ENCODE peak calls at places on chromosome 12, in nine cellular contexts. One of them, this sample, is unnamed.

GRCh38 chr12:101935769-101936741 is 58.7 kb downstream of the DRAM1 start:
- DNase-seq in heart left ventricle: peak; percentile 66
- DNase-seq in thoracic aorta: no peak
- DNase-seq in adrenal gland: peak; percentile 37
- DNase-seq in testis: peak; percentile 67
- DNase-seq in tibial artery: peak; percentile 78
- DNase-seq in esophagus muscularis mucosa: no peak
- DNase-seq in mammary epithelial cell: peak; percentile 96
- DNase-seq in left ventricle myocardium inferior: peak; percentile 65
- DNase-seq in this sample: no peak

GRCh38 chr12:116303929-116304328 is 26.4 kb upstream of the MED13L start:
- DNase-seq in heart left ventricle: no peak
- DNase-seq in thoracic aorta: no peak
- DNase-seq in adrenal gland: no peak
- DNase-seq in testis: no peak
- DNase-seq in tibial artery: no peak
- DNase-seq in esophagus muscularis mucosa: no peak
- DNase-seq in mammary epithelial cell: no peak
- DNase-seq in left ventricle myocardium inferior: no peak
- DNase-seq in this sample: no peak

GRCh38 chr12:11798856-11799530 is 149.5 kb downstream of the ETV6 start:
- DNase-seq in heart left ventricle: no peak
- DNase-seq in thoracic aorta: no peak
- DNase-seq in adrenal gland: no peak
- DNase-seq in testis: no peak
- DNase-seq in tibial artery: no peak
- DNase-seq in esophagus muscularis mucosa: no peak
- DNase-seq in mammary epithelial cell: peak; percentile 92
- DNase-seq in left ventricle myocardium inferior: no peak
- DNase-seq in this sample: no peak

GRCh38 chr12:32457251-32458025 is 58.1 kb downstream of the FGD4 start:
- DNase-seq in heart left ventricle: no peak
- DNase-seq in thoracic aorta: no peak
- DNase-seq in adrenal gland: no peak
- DNase-seq in testis: no peak
- DNase-seq in tibial artery: no peak
- DNase-seq in esophagus muscularis mucosa: no peak
- DNase-seq in mammary epithelial cell: no peak
- DNase-seq in left ventricle myocardium inferior: no peak
- DNase-seq in this sample: no peak

GRCh38 chr12:75933136-75933535 is 98.4 kb downstream of the PHLDA1 start:
- DNase-seq in heart left ventricle: no peak
- DNase-seq in thoracic aorta: no peak
- DNase-seq in adrenal gland: no peak
- DNase-seq in testis: no peak
- DNase-seq in tibial artery: no peak
- DNase-seq in esophagus muscularis mucosa: peak; percentile 14
- DNase-seq in mammary epithelial cell: peak; percentile 81
- DNase-seq in left ventricle myocardium inferior: no peak
- DNase-seq in this sample: no peak

GRCh38 chr12:28933864-28934527 is 215.1 kb upstream of the FAR2 start:
- DNase-seq in heart left ventricle: no peak
- DNase-seq in thoracic aorta: no peak
- DNase-seq in adrenal gland: no peak
- DNase-seq in testis: no peak
- DNase-seq in tibial artery: no peak
- DNase-seq in esophagus muscularis mucosa: no peak
- DNase-seq in mammary epithelial cell: peak; percentile 40
- DNase-seq in left ventricle myocardium inferior: no peak
- DNase-seq in this sample: no peak

GRCh38 chr12:81992461-81992860 is 233.3 kb upstream of the PPFIA2 start:
- DNase-seq in heart left ventricle: no peak
- DNase-seq in thoracic aorta: no peak
- DNase-seq in adrenal gland: no peak
- DNase-seq in testis: peak; percentile 17
- DNase-seq in tibial artery: no peak
- DNase-seq in esophagus muscularis mucosa: no peak
- DNase-seq in mammary epithelial cell: no peak
- DNase-seq in left ventricle myocardium inferior: no peak
- DNase-seq in this sample: no peak

GRCh38 chr12:82359115-82359478 is 768 bp downstream of the METTL25 start:
- DNase-seq in heart left ventricle: peak; percentile 57
- DNase-seq in thoracic aorta: no peak
- DNase-seq in adrenal gland: no peak
- DNase-seq in testis: no peak
- DNase-seq in tibial artery: no peak
- DNase-seq in esophagus muscularis mucosa: no peak
- DNase-seq in mammary epithelial cell: no peak
- DNase-seq in left ventricle myocardium inferior: no peak
- DNase-seq in this sample: no peak

GRCh38 chr12:57719777-57720605 is 18.6 kb downstream of the AGAP2 start:
- DNase-seq in heart left ventricle: no peak
- DNase-seq in thoracic aorta: no peak
- DNase-seq in adrenal gland: no peak
- DNase-seq in testis: no peak
- DNase-seq in tibial artery: no peak
- DNase-seq in esophagus muscularis mucosa: peak; percentile 75
- DNase-seq in mammary epithelial cell: no peak
- DNase-seq in left ventricle myocardium inferior: no peak
- DNase-seq in this sample: no peak

GRCh38 chr12:26612203-26612602 is 220.8 kb downstream of the ITPR2 start:
- DNase-seq in heart left ventricle: no peak
- DNase-seq in thoracic aorta: no peak
- DNase-seq in adrenal gland: no peak
- DNase-seq in testis: no peak
- DNase-seq in tibial artery: no peak
- DNase-seq in esophagus muscularis mucosa: no peak
- DNase-seq in mammary epithelial cell: no peak
- DNase-seq in left ventricle myocardium inferior: no peak
- DNase-seq in this sample: no peak

GRCh38 chr12:468671-469389 is 9.1 kb downstream of the B4GALNT3 start:
- DNase-seq in heart left ventricle: no peak
- DNase-seq in thoracic aorta: no peak
- DNase-seq in adrenal gland: peak; percentile 57
- DNase-seq in testis: no peak
- DNase-seq in tibial artery: no peak
- DNase-seq in esophagus muscularis mucosa: no peak
- DNase-seq in mammary epithelial cell: no peak
- DNase-seq in left ventricle myocardium inferior: no peak
- DNase-seq in this sample: no peak

GRCh38 chr12:50790081-50790480 is 26.2 kb downstream of the ATF1 start:
- DNase-seq in heart left ventricle: no peak
- DNase-seq in thoracic aorta: no peak
- DNase-seq in adrenal gland: no peak
- DNase-seq in testis: no peak
- DNase-seq in tibial artery: no peak
- DNase-seq in esophagus muscularis mucosa: no peak
- DNase-seq in mammary epithelial cell: no peak
- DNase-seq in left ventricle myocardium inferior: no peak
- DNase-seq in this sample: no peak

GRCh38 chr12:43292699-43293098 is 259.3 kb downstream of the ADAMTS20 start:
- DNase-seq in heart left ventricle: no peak
- DNase-seq in thoracic aorta: no peak
- DNase-seq in adrenal gland: no peak
- DNase-seq in testis: no peak
- DNase-seq in tibial artery: no peak
- DNase-seq in esophagus muscularis mucosa: no peak
- DNase-seq in mammary epithelial cell: peak; percentile 50
- DNase-seq in left ventricle myocardium inferior: no peak
- DNase-seq in this sample: no peak

GRCh38 chr12:12432373-12432772 is 75.5 kb downstream of the BORCS5 start:
- DNase-seq in heart left ventricle: no peak
- DNase-seq in thoracic aorta: no peak
- DNase-seq in adrenal gland: no peak
- DNase-seq in testis: no peak
- DNase-seq in tibial artery: no peak
- DNase-seq in esophagus muscularis mucosa: no peak
- DNase-seq in mammary epithelial cell: peak; percentile 68
- DNase-seq in left ventricle myocardium inferior: no peak
- DNase-seq in this sample: no peak

GRCh38 chr12:63521706-63522105 is 146.6 kb downstream of the DPY19L2 start:
- DNase-seq in heart left ventricle: no peak
- DNase-seq in thoracic aorta: no peak
- DNase-seq in adrenal gland: no peak
- DNase-seq in testis: no peak
- DNase-seq in tibial artery: no peak
- DNase-seq in esophagus muscularis mucosa: no peak
- DNase-seq in mammary epithelial cell: no peak
- DNase-seq in left ventricle myocardium inferior: no peak
- DNase-seq in this sample: no peak

GRCh38 chr12:92105676-92106075 is 40.0 kb downstream of the BTG1 start:
- DNase-seq in heart left ventricle: no peak
- DNase-seq in thoracic aorta: no peak
- DNase-seq in adrenal gland: no peak
- DNase-seq in testis: no peak
- DNase-seq in tibial artery: no peak
- DNase-seq in esophagus muscularis mucosa: no peak
- DNase-seq in mammary epithelial cell: no peak
- DNase-seq in left ventricle myocardium inferior: no peak
- DNase-seq in this sample: no peak

GRCh38 chr12:92105110-92105509 is 40.5 kb downstream of the BTG1 start:
- DNase-seq in heart left ventricle: no peak
- DNase-seq in thoracic aorta: no peak
- DNase-seq in adrenal gland: no peak
- DNase-seq in testis: no peak
- DNase-seq in tibial artery: no peak
- DNase-seq in esophagus muscularis mucosa: no peak
- DNase-seq in mammary epithelial cell: peak; percentile 38
- DNase-seq in left ventricle myocardium inferior: no peak
- DNase-seq in this sample: no peak

GRCh38 chr12:92108651-92109050 is 37.0 kb downstream of the BTG1 start:
- DNase-seq in heart left ventricle: no peak
- DNase-seq in thoracic aorta: no peak
- DNase-seq in adrenal gland: no peak
- DNase-seq in testis: no peak
- DNase-seq in tibial artery: no peak
- DNase-seq in esophagus muscularis mucosa: no peak
- DNase-seq in mammary epithelial cell: no peak
- DNase-seq in left ventricle myocardium inferior: no peak
- DNase-seq in this sample: no peak

GRCh38 chr12:92107621-92108131 is 38.0 kb downstream of the BTG1 start:
- DNase-seq in heart left ventricle: no peak
- DNase-seq in thoracic aorta: no peak
- DNase-seq in adrenal gland: no peak
- DNase-seq in testis: no peak
- DNase-seq in tibial artery: no peak
- DNase-seq in esophagus muscularis mucosa: no peak
- DNase-seq in mammary epithelial cell: no peak
- DNase-seq in left ventricle myocardium inferior: no peak
- DNase-seq in this sample: no peak

GRCh38 chr12:92107094-92107493 is 38.6 kb downstream of the BTG1 start:
- DNase-seq in heart left ventricle: no peak
- DNase-seq in thoracic aorta: no peak
- DNase-seq in adrenal gland: no peak
- DNase-seq in testis: no peak
- DNase-seq in tibial artery: no peak
- DNase-seq in esophagus muscularis mucosa: no peak
- DNase-seq in mammary epithelial cell: no peak
- DNase-seq in left ventricle myocardium inferior: no peak
- DNase-seq in this sample: no peak
- H3K27ac ChIP-seq in heart left ventricle: no peak overlapping the region
- H3K27ac ChIP-seq in thoracic aorta: no peak overlapping the region
- H3K27ac ChIP-seq in adrenal gland: no peak overlapping the region
- H3K27ac ChIP-seq in testis: no peak overlapping the region
- H3K27ac ChIP-seq in tibial artery: no peak overlapping the region
- H3K27ac ChIP-seq in esophagus muscularis mucosa: no peak overlapping the region
- H3K27ac ChIP-seq in mammary epithelial cell: no peak overlapping the region
- H3K27ac ChIP-seq in left ventricle myocardium inferior: no peak overlapping the region
- H3K27ac ChIP-seq in this sample: no peak overlapping the region

GRCh38 chr12:47824629-47825028 is 4.9 kb upstream of the HDAC7 start:
- DNase-seq in heart left ventricle: no peak
- DNase-seq in thoracic aorta: no peak
- DNase-seq in adrenal gland: no peak
- DNase-seq in testis: no peak
- DNase-seq in tibial artery: no peak
- DNase-seq in esophagus muscularis mucosa: no peak
- DNase-seq in mammary epithelial cell: no peak
- DNase-seq in left ventricle myocardium inferior: no peak
- DNase-seq in this sample: no peak
- H3K4me1 ChIP-seq in heart left ventricle: peaks cover 63% of the 10 kb centered on the region
- H3K4me1 ChIP-seq in thoracic aorta: peaks cover 71% of the 10 kb centered on the region
- H3K4me1 ChIP-seq in adrenal gland: peaks cover 70% of the 10 kb centered on the region
- H3K4me1 ChIP-seq in testis: peaks cover 57% of the 10 kb centered on the region
- H3K4me1 ChIP-seq in tibial artery: peaks cover 15% of the 10 kb centered on the region
- H3K4me1 ChIP-seq in esophagus muscularis mucosa: peaks cover 90% of the 10 kb centered on the region
- H3K4me1 ChIP-seq in mammary epithelial cell: peaks cover 54% of the 10 kb centered on the region
- H3K4me1 ChIP-seq in left ventricle myocardium inferior: peaks cover 97% of the 10 kb centered on the region
- H3K4me1 ChIP-seq in this sample: peaks cover 93% of the 10 kb centered on the region

GRCh38 chr12:132356686-132357622 is 27.6 kb upstream of the GALNT9 start:
- DNase-seq in heart left ventricle: peak; percentile 66
- DNase-seq in thoracic aorta: no peak
- DNase-seq in adrenal gland: no peak
- DNase-seq in testis: peak; percentile 50
- DNase-seq in tibial artery: no peak
- DNase-seq in esophagus muscularis mucosa: no peak
- DNase-seq in mammary epithelial cell: peak; percentile 29
- DNase-seq in left ventricle myocardium inferior: peak; percentile 30
- DNase-seq in this sample: peak; percentile 61
- H3K9me3 ChIP-seq in heart left ventricle: no peaks in the 10 kb centered on the region
- H3K9me3 ChIP-seq in thoracic aorta: no peaks in the 10 kb centered on the region
- H3K9me3 ChIP-seq in adrenal gland: no peaks in the 10 kb centered on the region
- H3K9me3 ChIP-seq in testis: no peaks in the 10 kb centered on the region
- H3K9me3 ChIP-seq in tibial artery: no peaks in the 10 kb centered on the region
- H3K9me3 ChIP-seq in esophagus muscularis mucosa: no peaks in the 10 kb centered on the region
- H3K9me3 ChIP-seq in mammary epithelial cell: peaks cover 33% of the 10 kb centered on the region
- H3K9me3 ChIP-seq in left ventricle myocardium inferior: peaks cover 6% of the 10 kb centered on the region
- H3K9me3 ChIP-seq in this sample: no peaks in the 10 kb centered on the region

GRCh38 chr12:109461049-109461845 is 15.9 kb downstream of the KCTD10 start:
- DNase-seq in heart left ventricle: no peak
- DNase-seq in thoracic aorta: no peak
- DNase-seq in adrenal gland: peak; percentile 72
- DNase-seq in testis: no peak
- DNase-seq in tibial artery: peak; percentile 60
- DNase-seq in esophagus muscularis mucosa: no peak
- DNase-seq in mammary epithelial cell: peak; percentile 19
- DNase-seq in left ventricle myocardium inferior: peak; percentile 33
- DNase-seq in this sample: no peak

GRCh38 chr12:109460538-109460937 is 16.6 kb downstream of the KCTD10 start:
- DNase-seq in heart left ventricle: no peak
- DNase-seq in thoracic aorta: no peak
- DNase-seq in adrenal gland: no peak
- DNase-seq in testis: no peak
- DNase-seq in tibial artery: no peak
- DNase-seq in esophagus muscularis mucosa: no peak
- DNase-seq in mammary epithelial cell: no peak
- DNase-seq in left ventricle myocardium inferior: no peak
- DNase-seq in this sample: peak; percentile 87

GRCh38 chr12:109458771-109459208 is 18.3 kb downstream of the KCTD10 start:
- DNase-seq in heart left ventricle: no peak
- DNase-seq in thoracic aorta: no peak
- DNase-seq in adrenal gland: no peak
- DNase-seq in testis: no peak
- DNase-seq in tibial artery: no peak
- DNase-seq in esophagus muscularis mucosa: no peak
- DNase-seq in mammary epithelial cell: no peak
- DNase-seq in left ventricle myocardium inferior: no peak
- DNase-seq in this sample: no peak

GRCh38 chr12:109458086-109458485 is 19.0 kb downstream of the KCTD10 start:
- DNase-seq in heart left ventricle: no peak
- DNase-seq in thoracic aorta: no peak
- DNase-seq in adrenal gland: no peak
- DNase-seq in testis: no peak
- DNase-seq in tibial artery: no peak
- DNase-seq in esophagus muscularis mucosa: no peak
- DNase-seq in mammary epithelial cell: no peak
- DNase-seq in left ventricle myocardium inferior: no peak
- DNase-seq in this sample: no peak

GRCh38 chr12:109459247-109459646 is 17.9 kb downstream of the KCTD10 start:
- DNase-seq in heart left ventricle: no peak
- DNase-seq in thoracic aorta: no peak
- DNase-seq in adrenal gland: no peak
- DNase-seq in testis: no peak
- DNase-seq in tibial artery: no peak
- DNase-seq in esophagus muscularis mucosa: no peak
- DNase-seq in mammary epithelial cell: no peak
- DNase-seq in left ventricle myocardium inferior: no peak
- DNase-seq in this sample: no peak
- H3K27ac ChIP-seq in heart left ventricle: peak overlapping the region; percentile 96
- H3K27ac ChIP-seq in thoracic aorta: peak overlapping the region; percentile 99
- H3K27ac ChIP-seq in adrenal gland: no peak overlapping the region
- H3K27ac ChIP-seq in testis: peak overlapping the region; percentile 61
- H3K27ac ChIP-seq in tibial artery: peak overlapping the region; percentile 84
- H3K27ac ChIP-seq in esophagus muscularis mucosa: peak overlapping the region; percentile 91
- H3K27ac ChIP-seq in mammary epithelial cell: no peak overlapping the region
- H3K27ac ChIP-seq in left ventricle myocardium inferior: peak overlapping the region; percentile 99
- H3K27ac ChIP-seq in this sample: peak overlapping the region; percentile 94

This sample was measured in left lung.